ENCODE peak calls at places on chromosomes 1 and 21, in eight cellular contexts. R, H, I, M, G, P, Q and Z are unnamed samples.
A peak's percentile ranks its signal among the peaks of the same experiment; 100 is the strongest.

GRCh38 chr1:186375929-186376330 is 292 bp downstream of the ODR4 start:
- DNase-seq in P (no peak), R (no peak), M (no peak), I (no peak), H (no peak), Q (no peak), G (no peak), Z (no peak)

GRCh38 chr1:88509369-88509768 is 174.7 kb upstream of the PKN2 start:
- DNase-seq in G (no peak), R (no peak), H (no peak), P (no peak), Q (no peak), M (no peak), I (no peak), Z (no peak)

GRCh38 chr1:203860396-203860951 is 925 bp upstream of the SNRPE start:
- DNase-seq in I (peak; percentile 62), R (peak; percentile 61), P (peak; percentile 34), M (peak; percentile 87), H (no peak), Q (no peak), G (no peak), Z (no peak)

GRCh38 chr21:15788847-15789548 is 59.2 kb downstream of the USP25 start:
- DNase-seq in H (no peak), Q (no peak), I (no peak), M (no peak), G (no peak), R (no peak), P (no peak), Z (no peak)

GRCh38 chr1:54397090-54397591 is 9.1 kb downstream of the SSBP3 start:
- DNase-seq in R (peak; percentile 63), G (no peak), M (no peak), P (no peak), I (peak; percentile 74), H (no peak), Q (peak; percentile 81), Z (no peak)

GRCh38 chr1:46102769-46103476 is 29.5 kb downstream of the PIK3R3 start:
- DNase-seq in H (no peak), R (no peak), P (no peak), I (no peak), G (no peak), Q (no peak), M (no peak), Z (no peak)

GRCh38 chr21:42233067-42233981 is 14.4 kb downstream of the ABCG1 start:
- DNase-seq in R (peak; percentile 60), P (peak; percentile 48), H (peak; percentile 53), M (peak; percentile 71), G (peak; percentile 85), I (peak; percentile 42), Q (peak; percentile 89), Z (peak; percentile 76)

GRCh38 chr21:28614816-28615215 is 377.9 kb downstream of the LTN1 start:
- DNase-seq in I (no peak), G (no peak), M (no peak), R (no peak), P (no peak), Q (no peak), H (no peak), Z (no peak)

GRCh38 chr1:67535474-67535873 is 105.3 kb upstream of the SERBP1 start:
- DNase-seq in Q (peak; percentile 77), H (peak; percentile 85), M (peak; percentile 79), P (peak; percentile 77), G (peak; percentile 10), R (peak; percentile 85), I (peak; percentile 88), Z (peak; percentile 26)

GRCh38 chr1:74753104-74753503 is 20.2 kb downstream of the TYW3 start:
- DNase-seq in M (no peak), Q (no peak), I (no peak), R (no peak), P (no peak), G (no peak), H (no peak), Z (no peak)

GRCh38 chr1:23370744-23371710 is 1.4 kb upstream of the ZNF436 start:
- DNase-seq in R (peak; percentile 20), G (no peak), M (no peak), H (peak; percentile 76), I (peak; percentile 56), Q (peak; percentile 66), P (peak; percentile 82), Z (no peak)

GRCh38 chr1:76503100-76503499 is 364.2 kb upstream of the ST6GALNAC5 start:
- DNase-seq in Q (no peak), R (no peak), G (no peak), I (no peak), M (no peak), P (peak; percentile 71), H (no peak), Z (no peak)

GRCh38 chr1:50775740-50776139 is 184.3 kb downstream of the FAF1 start:
- DNase-seq in Q (no peak), M (no peak), G (no peak), H (no peak), P (no peak), I (no peak), R (no peak), Z (no peak)

GRCh38 chr1:220786057-220786336 is 716 bp upstream of the MTARC1 start:
- DNase-seq in I (no peak), R (peak; percentile 64), Q (no peak), M (no peak), G (no peak), P (no peak), H (no peak), Z (no peak)

GRCh38 chr1:92030701-92031107 is 919 bp downstream of the EPHX4 start:
- DNase-seq in H (peak; percentile 10), G (no peak), Q (no peak), M (no peak), R (no peak), P (no peak), I (no peak), Z (no peak)

GRCh38 chr1:78061825-78062523 is 16.2 kb downstream of the GIPC2 start:
- DNase-seq in G (no peak), R (no peak), I (no peak), P (no peak), Q (no peak), H (no peak), M (no peak), Z (no peak)

GRCh38 chr1:229975047-229975446 is 92.0 kb upstream of the GALNT2 start:
- DNase-seq in R (no peak), M (no peak), I (no peak), H (no peak), P (no peak), Q (no peak), G (no peak), Z (no peak)

GRCh38 chr1:93616221-93616995 is 65.2 kb downstream of the BCAR3 start:
- DNase-seq in Q (peak; percentile 66), R (no peak), P (no peak), I (no peak), M (no peak), G (no peak), H (no peak), Z (no peak)

GRCh38 chr1:157377216-157377821 is 175.0 kb downstream of the FCRL5 start:
- DNase-seq in I (no peak), G (no peak), P (peak; percentile 81), R (peak; percentile 60), M (no peak), H (peak; percentile 71), Q (no peak), Z (peak; percentile 40)

GRCh38 chr1:169383449-169383848 is 15.5 kb downstream of the BLZF1 start:
- DNase-seq in I (no peak), P (no peak), Q (no peak), G (no peak), R (no peak), H (no peak), M (no peak), Z (no peak)

GRCh38 chr1:244022301-244022700 is 28.8 kb upstream of the ZBTB18 start:
- DNase-seq in P (no peak), H (no peak), G (no peak), I (no peak), M (peak; percentile 21), Q (no peak), R (no peak), Z (no peak)

GRCh38 chr1:227728059-227728891 is 6.8 kb downstream of the JMJD4 start:
- DNase-seq in H (peak; percentile 58), R (peak; percentile 94), I (peak; percentile 87), M (peak; percentile 67), G (peak; percentile 66), P (peak; percentile 85), Q (peak; percentile 79), Z (no peak)

GRCh38 chr1:165854101-165854845 is 26.9 kb downstream of the UCK2 start:
- DNase-seq in Q (no peak), M (peak; percentile 53), P (no peak), H (no peak), G (no peak), I (no peak), R (no peak), Z (no peak)

GRCh38 chr1:157437301-157437700 is 115.0 kb downstream of the FCRL5 start:
- DNase-seq in Q (no peak), M (no peak), P (no peak), H (no peak), R (no peak), G (no peak), I (no peak), Z (no peak)

GRCh38 chr1:178962853-178963810 is 62.6 kb upstream of the FAM20B start:
- DNase-seq in H (no peak), Q (no peak), P (no peak), I (no peak), M (no peak), G (no peak), R (no peak), Z (no peak)

GRCh38 chr1:181737056-181737455 is 253.7 kb downstream of the CACNA1E start:
- DNase-seq in P (no peak), Q (no peak), H (no peak), M (no peak), G (no peak), I (no peak), R (no peak), Z (no peak)
- TF ChIP-seq CTCF in P (peak; percentile 55), Q (no peak), H (no peak), M (no peak), G (no peak), I (no peak), R (no peak), Z (no peak)

GRCh38 chr21:32599146-32599925 is 12.8 kb downstream of the CFAP298 start:
- DNase-seq in G (no peak), M (no peak), P (no peak), Q (no peak), H (no peak), R (peak; percentile 16), I (no peak), Z (no peak)
- TF ChIP-seq CTCF in G (no peak), M (no peak), P (no peak), Q (no peak), H (no peak), R (no peak), I (no peak), Z (no peak)

GRCh38 chr1:161038523-161039153 is at the start of gene TSTD1:
- DNase-seq in G (peak; percentile 92), I (peak; percentile 78), R (peak; percentile 81), P (peak; percentile 87), H (peak; percentile 49), M (peak; percentile 65), Q (peak; percentile 62), Z (peak; percentile 75)
- TF ChIP-seq CTCF in G (no peak), I (no peak), R (no peak), P (no peak), H (no peak), M (no peak), Q (no peak), Z (no peak)

DNA sequence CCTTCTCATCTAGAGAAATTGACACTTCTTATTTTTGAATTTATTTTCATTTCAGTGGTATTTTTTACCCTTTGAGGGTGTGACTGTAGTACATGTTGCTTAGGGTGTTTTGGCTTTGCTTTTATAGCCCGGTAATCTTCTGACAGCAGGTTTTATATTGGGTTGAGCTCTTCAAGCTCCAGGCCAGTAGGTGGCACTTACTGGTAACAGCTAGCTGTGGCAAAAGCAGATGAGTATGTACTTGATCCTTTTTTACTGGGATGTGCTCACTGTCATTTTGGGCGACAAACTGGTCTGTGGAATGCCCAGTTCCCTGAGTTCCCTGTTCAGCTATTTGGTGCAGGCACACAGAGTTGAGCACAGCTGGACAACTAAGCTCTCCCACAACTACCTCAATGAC is 916.2 kb upstream of the B3GALT2 start:
- DNase-seq in G (no peak), Q (no peak), H (no peak), I (no peak), M (no peak), R (no peak), P (peak; percentile 26), Z (no peak)
- TF ChIP-seq CTCF in G (peak; percentile 44), Q (no peak), H (no peak), I (no peak), M (no peak), R (no peak), P (peak; percentile 54), Z (no peak)